ENCODE peak calls at places on chromosomes 3 and 15, in four cellular contexts. One of them, this sample, is unnamed.

GRCh38 chr15:50880651-50881114 is 27.8 kb upstream of the AP4E1 start:
- DNase-seq in CD8-positive, alpha-beta memory T cell: no peak
- DNase-seq in upper lobe of left lung: no peak
- DNase-seq in GM23338: no peak
- DNase-seq in this sample: no peak

GRCh38 chr3:171774516-171774915 is 35.8 kb downstream of the PLD1 start:
- DNase-seq in CD8-positive, alpha-beta memory T cell: no peak
- DNase-seq in upper lobe of left lung: no peak
- DNase-seq in GM23338: no peak
- DNase-seq in this sample: no peak

GRCh38 chr3:136152176-136152843 is 43.8 kb downstream of the MSL2 start:
- DNase-seq in CD8-positive, alpha-beta memory T cell: no peak
- DNase-seq in upper lobe of left lung: no peak
- DNase-seq in GM23338: no peak
- DNase-seq in this sample: no peak

GRCh38 chr3:52838561-52839267 is 3.9 kb upstream of the MUSTN1 start:
- DNase-seq in CD8-positive, alpha-beta memory T cell: no peak
- DNase-seq in upper lobe of left lung: no peak
- DNase-seq in GM23338: no peak
- DNase-seq in this sample: no peak

GRCh38 chr15:70703483-70703882 is 59.9 kb downstream of the UACA start:
- DNase-seq in CD8-positive, alpha-beta memory T cell: no peak
- DNase-seq in upper lobe of left lung: no peak
- DNase-seq in GM23338: peak; percentile 41
- DNase-seq in this sample: peak; percentile 30

GRCh38 chr15:78243076-78243475 is 8.7 kb upstream of the ACSBG1 start:
- DNase-seq in CD8-positive, alpha-beta memory T cell: no peak
- DNase-seq in upper lobe of left lung: no peak
- DNase-seq in GM23338: no peak
- DNase-seq in this sample: no peak

GRCh38 chr15:62494144-62494543 is 329.1 kb upstream of the C2CD4B start:
- DNase-seq in CD8-positive, alpha-beta memory T cell: no peak
- DNase-seq in upper lobe of left lung: no peak
- DNase-seq in GM23338: no peak
- DNase-seq in this sample: peak; percentile 48

GRCh38 chr3:151169262-151169661 is 33.8 kb downstream of the GPR171 start:
- DNase-seq in CD8-positive, alpha-beta memory T cell: no peak
- DNase-seq in upper lobe of left lung: peak; percentile 79
- DNase-seq in GM23338: no peak
- DNase-seq in this sample: no peak

GRCh38 chr3:179272385-179272784 is 21.5 kb upstream of the KCNMB3 start:
- DNase-seq in CD8-positive, alpha-beta memory T cell: no peak
- DNase-seq in upper lobe of left lung: no peak
- DNase-seq in GM23338: no peak
- DNase-seq in this sample: no peak

GRCh38 chr3:181773921-181774320 is 62.2 kb downstream of the SOX2 start:
- DNase-seq in CD8-positive, alpha-beta memory T cell: no peak
- DNase-seq in upper lobe of left lung: no peak
- DNase-seq in GM23338: no peak
- DNase-seq in this sample: no peak

DNA sequence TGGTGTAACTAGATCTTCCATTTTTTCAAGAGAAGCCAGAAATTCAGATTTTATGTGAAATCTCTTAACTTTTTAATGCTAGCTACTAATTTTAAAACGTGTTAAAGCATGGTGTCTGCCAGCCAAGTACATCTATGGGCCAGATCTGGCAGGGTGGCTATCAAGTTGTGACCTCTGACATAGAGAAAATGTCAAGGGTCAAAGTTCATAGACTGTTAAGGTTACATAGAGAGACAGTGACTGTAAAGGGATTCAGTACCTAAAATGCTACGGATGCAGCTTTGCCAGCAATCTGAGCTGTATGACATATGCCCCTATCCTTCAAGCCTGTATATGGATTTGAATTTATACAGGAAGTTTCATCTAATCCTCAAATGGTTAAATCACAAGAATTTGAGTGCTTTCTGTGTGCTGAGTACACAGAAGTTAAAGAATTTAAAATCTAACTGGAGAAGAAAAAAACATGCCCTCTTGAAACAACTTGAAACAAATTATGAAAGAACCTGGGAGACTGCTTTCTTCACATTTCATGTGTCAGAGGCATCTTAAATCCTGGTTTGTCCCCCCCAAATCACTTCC is 989 bp upstream of the ARHGAP31 start:
- DNase-seq in CD8-positive, alpha-beta memory T cell: no peak
- DNase-seq in upper lobe of left lung: no peak
- DNase-seq in GM23338: no peak
- DNase-seq in this sample: no peak
- H3K4me3 ChIP-seq in CD8-positive, alpha-beta memory T cell: peak overlapping the region; percentile 86
- H3K4me3 ChIP-seq in upper lobe of left lung: no peak overlapping the region
- H3K4me3 ChIP-seq in GM23338: peak overlapping the region; percentile 76
- H3K4me3 ChIP-seq in this sample: peak overlapping the region; percentile 70

GRCh38 chr3:146469206-146470017 is at the start of gene PLSCR2:
- DNase-seq in CD8-positive, alpha-beta memory T cell: peak; percentile 81
- DNase-seq in upper lobe of left lung: peak; percentile 84
- DNase-seq in GM23338: peak; percentile 91
- DNase-seq in this sample: peak; percentile 27

GRCh38 chr3:146470424-146470990 is 1.1 kb upstream of the PLSCR2 start:
- DNase-seq in CD8-positive, alpha-beta memory T cell: no peak
- DNase-seq in upper lobe of left lung: no peak
- DNase-seq in GM23338: peak; percentile 30
- DNase-seq in this sample: no peak

GRCh38 chr3:146468234-146468931 is 978 bp downstream of the PLSCR2 start:
- DNase-seq in CD8-positive, alpha-beta memory T cell: no peak
- DNase-seq in upper lobe of left lung: no peak
- DNase-seq in GM23338: no peak
- DNase-seq in this sample: no peak

GRCh38 chr3:146472611-146473010 is 3.2 kb upstream of the PLSCR2 start:
- DNase-seq in CD8-positive, alpha-beta memory T cell: no peak
- DNase-seq in upper lobe of left lung: no peak
- DNase-seq in GM23338: no peak
- DNase-seq in this sample: no peak

GRCh38 chr3:146471012-146471411 is 1.7 kb upstream of the PLSCR2 start:
- DNase-seq in CD8-positive, alpha-beta memory T cell: no peak
- DNase-seq in upper lobe of left lung: no peak
- DNase-seq in GM23338: no peak
- DNase-seq in this sample: no peak
- H3K4me3 ChIP-seq in CD8-positive, alpha-beta memory T cell: no peak overlapping the region
- H3K4me3 ChIP-seq in upper lobe of left lung: no peak overlapping the region
- H3K4me3 ChIP-seq in GM23338: no peak overlapping the region
- H3K4me3 ChIP-seq in this sample: no peak overlapping the region

DNA sequence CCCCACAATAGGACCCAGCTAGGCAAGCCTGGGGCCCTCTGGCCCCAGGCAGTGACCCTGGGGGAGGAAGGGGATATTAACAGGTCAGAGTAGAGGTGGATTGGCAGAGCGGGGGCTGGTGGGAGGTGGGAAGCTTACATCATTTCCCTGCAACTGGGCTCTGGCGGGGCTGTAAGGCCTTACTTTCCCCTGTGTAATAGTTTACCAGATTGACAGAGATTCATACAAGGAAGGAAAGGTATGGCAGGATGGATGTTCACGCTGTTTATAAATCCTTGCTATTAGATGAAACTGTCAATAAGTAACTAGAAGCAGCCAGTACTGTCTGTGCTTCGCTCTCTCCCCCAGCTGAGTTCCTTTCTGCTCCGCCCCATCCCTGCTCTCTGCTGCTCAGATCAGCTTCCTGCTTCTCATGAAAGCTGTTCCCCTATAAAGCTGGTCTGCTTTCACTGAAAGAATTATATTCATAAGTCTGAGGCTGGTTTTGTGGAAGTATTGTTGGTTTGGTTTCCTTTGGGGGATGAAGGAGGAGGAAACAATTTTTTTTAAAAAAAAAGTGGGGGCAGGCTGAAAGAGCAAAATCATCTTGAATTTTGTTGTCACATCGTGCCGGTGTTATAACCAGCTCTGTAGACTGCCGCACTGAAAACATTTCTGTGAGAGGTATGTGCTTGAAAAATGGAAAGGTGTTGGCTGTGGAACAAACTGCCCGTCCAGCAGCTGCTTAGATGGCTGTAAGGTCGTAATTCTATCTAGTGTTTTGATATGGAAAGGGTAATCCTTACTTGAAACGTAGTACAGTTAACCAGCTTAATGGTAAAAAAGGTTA is 76.4 kb downstream of the BBX start:
- DNase-seq in CD8-positive, alpha-beta memory T cell: peak; percentile 51
- DNase-seq in upper lobe of left lung: peak; percentile 53
- DNase-seq in GM23338: peak; percentile 48
- DNase-seq in this sample: peak; percentile 44
- H3K4me3 ChIP-seq in CD8-positive, alpha-beta memory T cell: peak overlapping the region; percentile 69
- H3K4me3 ChIP-seq in upper lobe of left lung: no peak overlapping the region
- H3K4me3 ChIP-seq in GM23338: peak overlapping the region; percentile 20
- H3K4me3 ChIP-seq in this sample: peak overlapping the region; percentile 37

DNA sequence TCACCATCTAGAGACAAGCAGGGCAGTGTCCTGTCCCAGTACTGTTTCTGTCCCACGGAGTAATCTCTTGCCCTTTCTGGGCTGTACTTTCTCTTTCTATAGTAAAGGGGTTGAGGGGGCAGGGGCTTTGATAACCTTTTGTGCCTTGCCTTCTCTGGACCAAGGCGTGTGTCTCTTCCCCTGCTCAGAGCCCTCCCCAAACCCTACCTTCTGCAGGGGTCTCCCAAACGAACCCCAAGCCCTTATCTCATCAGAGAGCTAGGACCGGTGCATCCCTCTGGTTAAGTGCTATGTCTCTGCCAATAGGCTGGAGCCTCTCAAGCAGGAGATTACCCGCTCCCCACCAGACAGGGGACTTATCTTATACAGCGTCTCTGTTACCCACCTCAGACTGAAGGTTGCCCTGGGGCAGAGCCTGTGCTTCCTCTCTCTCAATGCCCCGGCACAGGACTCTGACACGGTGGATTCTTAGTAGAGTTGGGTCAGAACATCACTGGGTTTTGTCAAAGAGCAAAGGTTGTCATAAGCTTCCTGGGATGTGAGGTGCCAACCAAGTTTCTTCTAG is 2.9 kb downstream of the PLEKHO2 start:
- DNase-seq in CD8-positive, alpha-beta memory T cell: peak; percentile 61
- DNase-seq in upper lobe of left lung: no peak
- DNase-seq in GM23338: no peak
- DNase-seq in this sample: peak; percentile 39
- H3K4me3 ChIP-seq in CD8-positive, alpha-beta memory T cell: peak overlapping the region; percentile 36
- H3K4me3 ChIP-seq in upper lobe of left lung: peak overlapping the region; percentile 44
- H3K4me3 ChIP-seq in GM23338: peak overlapping the region; percentile 88
- H3K4me3 ChIP-seq in this sample: no peak overlapping the region

GRCh38 chr15:101221858-101222257 is 30.0 kb downstream of the CHSY1 start:
- DNase-seq in CD8-positive, alpha-beta memory T cell: no peak
- DNase-seq in upper lobe of left lung: no peak
- DNase-seq in GM23338: no peak
- DNase-seq in this sample: no peak
- H3K4me3 ChIP-seq in CD8-positive, alpha-beta memory T cell: no peak overlapping the region
- H3K4me3 ChIP-seq in upper lobe of left lung: no peak overlapping the region
- H3K4me3 ChIP-seq in GM23338: no peak overlapping the region
- H3K4me3 ChIP-seq in this sample: no peak overlapping the region

GRCh38 chr15:84653584-84653909 is 536 bp downstream of the WDR73 start:
- DNase-seq in CD8-positive, alpha-beta memory T cell: no peak
- DNase-seq in upper lobe of left lung: no peak
- DNase-seq in GM23338: no peak
- DNase-seq in this sample: no peak
- H3K4me3 ChIP-seq in CD8-positive, alpha-beta memory T cell: peak overlapping the region; percentile 100
- H3K4me3 ChIP-seq in upper lobe of left lung: peak overlapping the region; percentile 83
- H3K4me3 ChIP-seq in GM23338: peak overlapping the region; percentile 98
- H3K4me3 ChIP-seq in this sample: peak overlapping the region; percentile 76